ENCODE peak calls at places on chromosomes 3 and 15, in seven cellular contexts. F is RWPE1, A is mucosa of gallbladder, Y is NCI-H345, E is ovary, O is SW480, U is MV-4-11. N is an unnamed sample.

GRCh38 chr3:181630873-181631272 is 80.9 kb upstream of the SOX2 start:
- DNase-seq in F (no peak), A (no peak), Y (no peak), E (no peak), O (no peak), U (no peak), N (no peak)

GRCh38 chr15:78509726-78510312 is 2.4 kb downstream of the HYKK start:
- DNase-seq in F (no peak), A (no peak), Y (no peak), E (no peak), O (no peak), U (no peak), N (no peak)

GRCh38 chr3:194206375-194206774 is 70.4 kb downstream of the HES1 start:
- DNase-seq in F (no peak), A (peak; percentile 58), Y (no peak), E (peak; percentile 69), O (no peak), U (no peak), N (no peak)

GRCh38 chr3:152331018-152331541 is 62.4 kb downstream of the MBNL1 start:
- DNase-seq in F (peak; percentile 62), A (no peak), Y (no peak), E (peak; percentile 29), O (no peak), U (no peak), N (peak; percentile 78)

GRCh38 chr3:40899286-40899712 is 300.0 kb upstream of the CTNNB1 start:
- DNase-seq in F (peak; percentile 11), A (no peak), Y (no peak), E (no peak), O (no peak), U (no peak), N (peak; percentile 75)

GRCh38 chr15:88255496-88256171 is 905 bp downstream of the NTRK3 start:
- DNase-seq in F (peak; percentile 39), A (peak; percentile 16), Y (peak; percentile 26), E (peak; percentile 28), O (no peak), U (no peak), N (no peak)

GRCh38 chr15:89051875-89052274 is 36.4 kb upstream of the ABHD2 start:
- DNase-seq in F (no peak), A (no peak), Y (no peak), E (no peak), O (no peak), U (no peak), N (no peak)

GRCh38 chr3:126432361-126432760 is 37.7 kb downstream of the CFAP100 start:
- DNase-seq in F (no peak), A (no peak), Y (no peak), E (no peak), O (no peak), U (peak; percentile 2), N (no peak)

GRCh38 chr15:78987891-78988360 is 43.1 kb upstream of the CTSH start:
- DNase-seq in F (no peak), A (no peak), Y (no peak), E (no peak), O (no peak), U (no peak), N (no peak)

GRCh38 chr3:132255041-132255745 is 62.0 kb upstream of the ACP3 start:
- DNase-seq in F (peak; percentile 19), A (no peak), Y (no peak), E (no peak), O (no peak), U (no peak), N (no peak)

GRCh38 chr3:38121451-38121831 is 15.5 kb downstream of the ACAA1 start:
- DNase-seq in F (no peak), A (no peak), Y (no peak), E (no peak), O (no peak), U (no peak), N (no peak)

GRCh38 chr3:107264888-107265287 is 112.4 kb upstream of the CCDC54 start:
- DNase-seq in F (peak; percentile 49), A (peak; percentile 15), Y (no peak), E (no peak), O (no peak), U (no peak), N (no peak)

GRCh38 chr15:91853501-91853967 is at the start of gene SLCO3A1:
- DNase-seq in F (peak; percentile 65), A (peak; percentile 69), Y (peak; percentile 47), E (peak; percentile 73), O (peak; percentile 58), U (peak; percentile 22), N (peak; percentile 40)

N was measured in RCC 7860.